ENCODE peak calls at places on chromosomes 1 and 21, in six cellular contexts. B is HFFc6, M is astrocyte of the spinal cord, C is ELR, W is HuH-7, I is A172. O is an unnamed sample.

GRCh38 chr1:228798047-228798446 is 62.8 kb downstream of the RHOU start:
- DNase-seq in C (no peak), I (no peak), W (no peak), B (no peak), M (no peak), O (no peak)

GRCh38 chr1:34529935-34530859 is 224.7 kb upstream of the GJB5 start:
- DNase-seq in I (peak), M (no peak), W (no peak), B (no peak), C (no peak), O (no peak)

GRCh38 chr1:161427733-161428516 is 60.2 kb upstream of the CFAP126 start:
- DNase-seq in W (peak), I (peak), B (peak), M (peak), C (peak), O (peak)

GRCh38 chr21:45050361-45050785 is 24.0 kb upstream of the ADARB1 start:
- DNase-seq in B (no peak), M (no peak), C (no peak), I (no peak), W (no peak), O (no peak)

GRCh38 chr1:84736944-84737343 is 46.7 kb upstream of the SSX2IP start:
- DNase-seq in M (no peak), B (no peak), I (no peak), C (no peak), W (no peak), O (no peak)

GRCh38 chr1:97243973-97244560 is 522.5 kb downstream of the PTBP2 start:
- DNase-seq in I (peak), B (peak), M (peak), C (peak), W (no peak), O (peak)

GRCh38 chr1:226676381-226676780 is 62.7 kb downstream of the ITPKB start:
- DNase-seq in M (no peak), I (no peak), W (no peak), B (no peak), C (no peak), O (no peak)

GRCh38 chr21:38170283-38170682 is 86.5 kb upstream of the KCNJ15 start:
- DNase-seq in I (peak), M (peak), B (peak), W (no peak), C (peak), O (peak)

GRCh38 chr1:236858203-236858602 is 63.1 kb downstream of the MTR start:
- DNase-seq in B (no peak), M (no peak), C (no peak), W (no peak), I (no peak), O (no peak)

GRCh38 chr1:21280011-21280471 is 10.2 kb downstream of the ECE1 start:
- DNase-seq in W (no peak), B (no peak), M (no peak), C (peak), I (peak), O (peak)

GRCh38 chr1:59025201-59025600 is 241.4 kb upstream of the JUN start:
- DNase-seq in M (peak), B (no peak), I (peak), C (peak), W (no peak), O (peak)

GRCh38 chr1:21293537-21294265 is 3.4 kb upstream of the ECE1 start:
- DNase-seq in W (no peak), B (no peak), I (no peak), M (no peak), C (no peak), O (no peak)

GRCh38 chr21:38277501-38278111 is 20.8 kb downstream of the KCNJ15 start:
- DNase-seq in M (peak), C (peak), B (peak), W (no peak), I (peak), O (peak)

GRCh38 chr1:61344711-61345110 is 262.4 kb downstream of the NFIA start:
- DNase-seq in C (no peak), I (no peak), B (no peak), W (no peak), M (peak), O (no peak)

GRCh38 chr1:8239039-8239305 is 78.9 kb upstream of the SLC45A1 start:
- DNase-seq in I (peak), C (peak), B (no peak), W (no peak), M (peak), O (peak)

GRCh38 chr1:158013840-158014520 is 20.5 kb downstream of the KIRREL1 start:
- DNase-seq in I (no peak), B (no peak), M (peak), W (no peak), C (no peak), O (no peak)

GRCh38 chr1:154987326-154987725 is 4.2 kb downstream of the FLAD1 start:
- DNase-seq in W (no peak), B (no peak), M (no peak), C (no peak), I (no peak), O (no peak)

GRCh38 chr1:184160942-184161698 is 109.6 kb downstream of the TSEN15 start:
- DNase-seq in M (no peak), B (peak), C (peak), W (no peak), I (no peak), O (no peak)

GRCh38 chr1:193115629-193116227 is 6.1 kb upstream of the CDC73 start:
- DNase-seq in B (peak), W (peak), C (peak), M (peak), I (peak), O (peak)

GRCh38 chr1:148161252-148161901 is 9.3 kb upstream of the NBPF11 start:
- DNase-seq in I (no peak), B (no peak), W (no peak), C (no peak), M (no peak), O (no peak)

GRCh38 chr1:159465191-159465603 is 25.7 kb downstream of the OR10J1 start:
- DNase-seq in M (no peak), C (no peak), W (no peak), B (no peak), I (no peak), O (no peak)

GRCh38 chr1:177256153-177256814 is 85.5 kb downstream of the BRINP2 start:
- DNase-seq in C (peak), W (peak), M (peak), I (peak), B (peak), O (peak)

GRCh38 chr1:6239950-6240768 is 3.8 kb upstream of the HES3 start:
- DNase-seq in I (no peak), B (peak), M (no peak), C (peak), W (peak), O (no peak)

O was measured in endothelial cell of umbilical vein.